ENCODE peak calls at places on chromosome 20, in seven cellular contexts. T is fibroblast of lung, X is heart left ventricle, H is WERI-Rb-1, O is left ventricle myocardium inferior, C is GM06990, P is fibroblast of mammary gland. U is an unnamed sample.
A peak's percentile ranks its signal among the peaks of the same experiment; 100 is the strongest.

GRCh38 chr20:49980140-49981008 is 2.4 kb upstream of the SNAI1 start:
- DNase-seq in P (no peak), C (no peak), X (no peak), T (no peak), H (peak; percentile 81), O (no peak), U (no peak)

GRCh38 chr20:51434556-51435256 is 107.8 kb downstream of the NFATC2 start:
- DNase-seq in H (no peak), T (peak; percentile 88), C (no peak), O (no peak), P (peak; percentile 92), X (no peak), U (peak; percentile 77)

GRCh38 chr20:63520594-63520938 is at the start of gene PPDPF:
- DNase-seq in C (peak; percentile 87), T (peak; percentile 80), H (no peak), O (peak; percentile 88), X (peak; percentile 94), P (peak; percentile 66), U (peak; percentile 78)

GRCh38 chr20:36951198-36951976 is at the start of gene SAMHD1:
- DNase-seq in P (peak; percentile 98), X (peak; percentile 99), C (peak; percentile 98), T (peak; percentile 98), H (peak; percentile 99), O (peak; percentile 96), U (peak; percentile 97)

GRCh38 chr20:38426006-38426405 is 9.1 kb downstream of the SNHG17 start:
- DNase-seq in C (no peak), P (peak; percentile 97), H (no peak), X (no peak), O (no peak), T (peak; percentile 87), U (peak; percentile 87)

GRCh38 chr20:11675920-11676617 is 241.6 kb upstream of the BTBD3 start:
- DNase-seq in P (peak; percentile 6), H (no peak), X (no peak), C (no peak), T (peak; percentile 0), O (no peak), U (peak; percentile 28)

GRCh38 chr20:37567331-37567665 is 39.6 kb upstream of the BLCAP start:
- DNase-seq in O (no peak), X (no peak), P (no peak), T (no peak), H (no peak), C (no peak), U (no peak)

GRCh38 chr20:51494241-51495110 is 48.0 kb downstream of the NFATC2 start:
- DNase-seq in T (no peak), P (no peak), O (no peak), X (no peak), C (no peak), H (no peak), U (no peak)

GRCh38 chr20:17558154-17558940 is 11.5 kb upstream of the DSTN start:
- DNase-seq in C (no peak), P (peak; percentile 88), T (peak; percentile 94), H (no peak), O (no peak), X (no peak), U (peak; percentile 95)

GRCh38 chr20:39390186-39390585 is 428.0 kb downstream of the DHX35 start:
- DNase-seq in H (no peak), C (no peak), P (no peak), O (no peak), X (no peak), T (no peak), U (no peak)

GRCh38 chr20:8361008-8361652 is 229.1 kb downstream of the PLCB1 start:
- DNase-seq in X (no peak), T (peak; percentile 24), H (no peak), C (no peak), O (no peak), P (peak; percentile 69), U (peak; percentile 38)

GRCh38 chr20:57374931-57375651 is 16.1 kb upstream of the RBM38 start:
- DNase-seq in T (no peak), O (no peak), X (peak; percentile 76), H (no peak), P (no peak), C (no peak), U (no peak)

GRCh38 chr20:62708591-62709536 is at the start of gene NTSR1:
- DNase-seq in C (no peak), H (no peak), X (peak; percentile 60), O (no peak), T (no peak), P (no peak), U (no peak)

GRCh38 chr20:58555078-58555765 is 40.0 kb upstream of the APCDD1L start:
- DNase-seq in H (no peak), C (no peak), T (peak; percentile 74), X (no peak), O (no peak), P (peak; percentile 91), U (peak; percentile 86)

GRCh38 chr20:34834459-34834893 is 9.0 kb upstream of the NCOA6 start:
- DNase-seq in O (no peak), H (no peak), T (peak; percentile 60), C (no peak), X (no peak), P (peak; percentile 52), U (peak; percentile 51)

GRCh38 chr20:25226433-25227316 is 21.2 kb upstream of the PYGB start:
- DNase-seq in C (no peak), T (no peak), O (peak; percentile 68), H (peak; percentile 42), X (no peak), P (no peak), U (no peak)

GRCh38 chr20:50313827-50314226 is 123.2 kb downstream of the CEBPB start:
- DNase-seq in H (no peak), X (no peak), C (no peak), O (no peak), P (no peak), T (no peak), U (no peak)

GRCh38 chr20:51412991-51413471 is 129.5 kb downstream of the NFATC2 start:
- DNase-seq in T (peak; percentile 25), P (peak; percentile 25), C (no peak), X (peak; percentile 42), O (peak; percentile 42), H (no peak), U (peak; percentile 14)

GRCh38 chr20:32957451-32957850 is 46.8 kb downstream of the SUN5 start:
- DNase-seq in X (no peak), C (no peak), O (no peak), P (no peak), H (no peak), T (no peak), U (no peak)

GRCh38 chr20:57207251-57207650 is 59.2 kb downstream of the BMP7 start:
- DNase-seq in C (no peak), T (no peak), O (no peak), H (no peak), X (no peak), P (no peak), U (no peak)

GRCh38 chr20:46434597-46434996 is 28.2 kb upstream of the ELMO2 start:
- DNase-seq in C (no peak), T (no peak), O (no peak), P (no peak), X (no peak), H (no peak), U (no peak)

GRCh38 chr20:56900252-56900651 is 271.1 kb downstream of the TFAP2C start:
- DNase-seq in H (no peak), T (no peak), P (no peak), O (no peak), X (no peak), C (no peak), U (no peak)

GRCh38 chr20:62476074-62476838 is 461 bp upstream of the GATA5 start:
- DNase-seq in T (no peak), P (no peak), O (peak; percentile 50), C (no peak), X (peak; percentile 81), H (no peak), U (no peak)

GRCh38 chr20:676315-676937 is 824 bp upstream of the SCRT2 start:
- DNase-seq in P (no peak), X (no peak), C (no peak), O (no peak), T (no peak), H (peak; percentile 60), U (no peak)

GRCh38 chr20:61437280-61438206 is 185.5 kb downstream of the CDH4 start:
- DNase-seq in C (no peak), O (peak; percentile 21), P (peak; percentile 79), H (no peak), X (no peak), T (peak; percentile 94), U (peak; percentile 93)

GRCh38 chr20:61353996-61354390 is 101.9 kb downstream of the CDH4 start:
- DNase-seq in H (no peak), C (no peak), P (no peak), X (no peak), T (no peak), O (no peak), U (no peak)

GRCh38 chr20:49207071-49207470 is 12.1 kb upstream of the DDX27 start:
- DNase-seq in H (no peak), O (no peak), C (no peak), X (no peak), P (no peak), T (no peak), U (no peak)

GRCh38 chr20:58716476-58717277 is 24.1 kb downstream of the NPEPL1 start:
- DNase-seq in C (no peak), T (no peak), P (no peak), O (peak; percentile 11), H (peak; percentile 12), X (peak; percentile 52), U (no peak)

GRCh38 chr20:45021626-45022025 is 55.3 kb downstream of the STK4 start:
- DNase-seq in O (no peak), X (no peak), T (no peak), P (no peak), C (no peak), H (no peak), U (no peak)

GRCh38 chr20:52954849-52955248 is 17.3 kb upstream of the TSHZ2 start:
- DNase-seq in C (no peak), X (no peak), T (no peak), P (no peak), H (no peak), O (no peak), U (no peak)
- H3K4me3 ChIP-seq in C (no peak overlapping the region), X (no peak overlapping the region), T (no peak overlapping the region), P (no peak overlapping the region), H (no peak overlapping the region), O (no peak overlapping the region), U (no peak overlapping the region)

DNA sequence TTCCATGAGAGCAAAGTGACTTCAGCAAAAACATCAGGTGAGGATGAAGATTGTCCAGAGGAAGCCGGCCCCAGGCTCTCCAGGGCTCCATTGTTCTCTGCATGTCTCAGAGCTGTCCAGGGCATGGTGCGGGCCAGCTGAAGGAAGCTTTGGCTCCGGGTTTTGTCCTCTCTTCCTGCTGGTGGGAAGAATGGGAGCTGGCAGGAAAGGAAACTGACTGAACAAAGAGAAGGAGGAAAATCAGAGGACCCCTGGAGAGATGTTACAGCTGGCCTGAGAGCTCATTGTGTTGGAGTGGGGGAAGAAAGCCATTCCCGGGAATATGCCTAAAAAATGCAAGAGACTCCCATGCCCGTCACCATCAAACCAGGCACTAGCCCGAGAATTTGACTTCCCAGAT is 27.1 kb downstream of the PRND start:
- DNase-seq in P (no peak), C (no peak), O (no peak), X (no peak), H (no peak), T (no peak), U (no peak)
- H3K4me3 ChIP-seq in P (no peak overlapping the region), C (no peak overlapping the region), O (no peak overlapping the region), X (no peak overlapping the region), H (no peak overlapping the region), T (no peak overlapping the region), U (no peak overlapping the region)

GRCh38 chr20:5504061-5504739 is 187.4 kb upstream of the PROKR2 start:
- DNase-seq in C (no peak), X (peak; percentile 86), H (no peak), T (peak; percentile 66), O (peak; percentile 77), P (peak; percentile 70), U (peak; percentile 44)
- H3K4me3 ChIP-seq in C (peak overlapping the region; percentile 10), X (peak overlapping the region; percentile 56), H (no peak overlapping the region), T (peak overlapping the region; percentile 69), O (peak overlapping the region; percentile 87), P (peak overlapping the region; percentile 73), U (peak overlapping the region; percentile 56)

GRCh38 chr20:41339957-41340326 is 679 bp upstream of the LPIN3 start:
- DNase-seq in O (peak; percentile 81), T (peak; percentile 62), C (peak; percentile 77), X (peak; percentile 91), H (peak; percentile 82), P (peak; percentile 62), U (peak; percentile 57)
- H3K4me3 ChIP-seq in O (peak overlapping the region; percentile 72), T (peak overlapping the region; percentile 70), C (no peak overlapping the region), X (no peak overlapping the region), H (peak overlapping the region; percentile 39), P (peak overlapping the region; percentile 62), U (peak overlapping the region; percentile 39)